ENCODE peak calls at places on chromosomes 4 and X, in five cellular contexts. X is A673, L is neural progenitor cell, H is tibial nerve, A is pancreas. K is an unnamed sample.

GRCh38 chr4:7845493-7846124 is 94.1 kb downstream of the AFAP1 start:
- DNase-seq in X (no peak), L (peak; percentile 55), H (no peak), A (no peak), K (no peak)

GRCh38 chr4:165472943-165473676 is 94.3 kb downstream of the CPE start:
- DNase-seq in X (no peak), L (no peak), H (no peak), A (no peak), K (no peak)

GRCh38 chr4:42865572-42866189 is 26.8 kb upstream of the GRXCR1 start:
- DNase-seq in X (peak; percentile 60), L (peak; percentile 70), H (peak; percentile 82), A (peak; percentile 17), K (no peak)

GRCh38 chr4:106095408-106095807 is 200.1 kb downstream of the NPNT start:
- DNase-seq in X (no peak), L (no peak), H (no peak), A (no peak), K (no peak)

GRCh38 chr4:62191446-62191845 is 991.3 kb downstream of the ADGRL3 start:
- DNase-seq in X (no peak), L (no peak), H (no peak), A (no peak), K (no peak)

GRCh38 chr4:121860121-121860520 is 10.2 kb downstream of the BBS7 start:
- DNase-seq in X (no peak), L (no peak), H (no peak), A (no peak), K (no peak)

GRCh38 chrX:123013141-123013540 is 170.9 kb upstream of the GRIA3 start:
- DNase-seq in X (no peak), L (no peak), H (no peak), A (no peak), K (no peak)

GRCh38 chr4:163755013-163755412 is 260.5 kb downstream of the TMA16 start:
- DNase-seq in X (peak; percentile 81), L (peak; percentile 5), H (no peak), A (no peak), K (no peak)

GRCh38 chr4:112361181-112361791 is 64.1 kb downstream of the ALPK1 start:
- DNase-seq in X (peak; percentile 19), L (peak; percentile 64), H (no peak), A (no peak), K (no peak)

GRCh38 chrX:55008571-55009358 is 8.6 kb downstream of the APEX2 start:
- DNase-seq in X (peak; percentile 4), L (no peak), H (no peak), A (no peak), K (no peak)

GRCh38 chrX:68398286-68398685 is 35.0 kb downstream of the OPHN1 start:
- DNase-seq in X (no peak), L (no peak), H (no peak), A (no peak), K (no peak)

GRCh38 chr4:111718763-111719537 is 426.3 kb upstream of the FAM241A start:
- DNase-seq in X (no peak), L (peak; percentile 26), H (no peak), A (no peak), K (no peak)

GRCh38 chrX:74551934-74552333 is 62.5 kb downstream of the RLIM start:
- DNase-seq in X (no peak), L (no peak), H (no peak), A (no peak), K (no peak)

GRCh38 chr4:113905301-113905700 is 74.1 kb downstream of the ARSJ start:
- DNase-seq in X (no peak), L (no peak), H (no peak), A (no peak), K (no peak)

GRCh38 chrX:133045986-133046385 is 50.9 kb downstream of the USP26 start:
- DNase-seq in X (peak; percentile 35), L (peak; percentile 37), H (no peak), A (no peak), K (no peak)

GRCh38 chrX:47214435-47215077 is 3.9 kb upstream of the CDK16 start:
- DNase-seq in X (no peak), L (no peak), H (no peak), A (no peak), K (no peak)

GRCh38 chr4:152106113-152106763 is 345.4 kb upstream of the GATB start:
- DNase-seq in X (peak; percentile 85), L (no peak), H (peak; percentile 80), A (no peak), K (peak; percentile 74)

GRCh38 chr4:110071466-110071865 is 126.9 kb downstream of the ELOVL6 start:
- DNase-seq in X (peak; percentile 76), L (peak; percentile 6), H (no peak), A (no peak), K (no peak)

GRCh38 chr4:16264798-16265197 is 38.5 kb upstream of the TAPT1 start:
- DNase-seq in X (peak; percentile 67), L (peak; percentile 25), H (peak; percentile 27), A (no peak), K (no peak)

GRCh38 chr4:150814873-150815272 is 200.2 kb downstream of the LRBA start:
- DNase-seq in X (no peak), L (no peak), H (no peak), A (no peak), K (no peak)

DNA sequence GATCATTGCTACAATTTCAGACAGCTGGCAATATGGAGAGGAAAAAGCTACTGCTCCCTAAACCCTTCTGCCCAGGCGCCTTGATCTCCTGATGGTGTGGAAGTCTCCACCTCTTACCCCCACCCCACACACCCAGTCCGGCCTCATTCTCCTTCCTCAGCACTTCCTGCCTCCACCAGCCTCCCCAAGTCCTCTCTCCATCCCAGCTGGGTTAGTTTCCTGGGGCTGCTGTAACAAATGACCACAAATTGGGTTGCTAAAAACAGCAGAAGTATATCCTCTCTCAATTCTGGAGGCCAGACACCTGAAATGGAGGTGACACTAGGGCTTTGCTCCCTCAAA is 1.1 kb upstream of the CCNQ start:
- DNase-seq in X (no peak), L (no peak), H (no peak), A (no peak), K (no peak)
- H3K4me3 ChIP-seq in X (peak overlapping the region; percentile 63), L (peak overlapping the region; percentile 71), H (peak overlapping the region; percentile 52), A (peak overlapping the region; percentile 26), K (peak overlapping the region; percentile 81)

GRCh38 chr4:67288964-67289363 is 256.3 kb downstream of the CENPC start:
- DNase-seq in X (peak; percentile 53), L (peak; percentile 52), H (no peak), A (no peak), K (no peak)
- H3K4me1 ChIP-seq in X (peaks cover 3% of the 10 kb centered on the region), L (peaks cover 12% of the 10 kb centered on the region), H (no peaks in the 10 kb centered on the region), A (no peaks in the 10 kb centered on the region), K (no peaks in the 10 kb centered on the region)

GRCh38 chr4:168651374-168651773 is 154.5 kb downstream of the PALLD start:
- DNase-seq in X (peak; percentile 65), L (peak; percentile 38), H (no peak), A (no peak), K (no peak)
- H3K27ac ChIP-seq in X (no peak overlapping the region), L (no peak overlapping the region), H (no peak overlapping the region), A (no peak overlapping the region), K (no peak overlapping the region)

GRCh38 chr4:168857009-168857408 is 153.0 kb downstream of the CBR4 start:
- DNase-seq in X (no peak), L (no peak), H (no peak), A (no peak), K (no peak)
- H3K4me3 ChIP-seq in X (no peak overlapping the region), L (no peak overlapping the region), H (no peak overlapping the region), A (no peak overlapping the region), K (no peak overlapping the region)

GRCh38 chr4:75514131-75514948 is at the start of the genes RCHY1 and THAP6:
- DNase-seq in X (peak; percentile 96), L (peak; percentile 97), H (peak; percentile 94), A (peak; percentile 95), K (peak; percentile 88)
- H3K4me1 ChIP-seq in X (peaks cover 10% of the 10 kb centered on the region), L (peaks cover 14% of the 10 kb centered on the region), H (peaks cover 38% of the 10 kb centered on the region), A (peaks cover 38% of the 10 kb centered on the region), K (peaks cover 48% of the 10 kb centered on the region)

GRCh38 chr4:38311495-38311894 is 351.3 kb downstream of the PTTG2 start:
- DNase-seq in X (no peak), L (no peak), H (no peak), A (no peak), K (no peak)

GRCh38 chr4:38310446-38311043 is 350.3 kb downstream of the PTTG2 start:
- DNase-seq in X (no peak), L (no peak), H (no peak), A (no peak), K (no peak)

GRCh38 chr4:38306482-38307071 is 346.4 kb downstream of the PTTG2 start:
- DNase-seq in X (no peak), L (no peak), H (no peak), A (no peak), K (no peak)

GRCh38 chr4:38308728-38309315 is 348.6 kb downstream of the PTTG2 start:
- DNase-seq in X (no peak), L (no peak), H (no peak), A (no peak), K (no peak)

DNA sequence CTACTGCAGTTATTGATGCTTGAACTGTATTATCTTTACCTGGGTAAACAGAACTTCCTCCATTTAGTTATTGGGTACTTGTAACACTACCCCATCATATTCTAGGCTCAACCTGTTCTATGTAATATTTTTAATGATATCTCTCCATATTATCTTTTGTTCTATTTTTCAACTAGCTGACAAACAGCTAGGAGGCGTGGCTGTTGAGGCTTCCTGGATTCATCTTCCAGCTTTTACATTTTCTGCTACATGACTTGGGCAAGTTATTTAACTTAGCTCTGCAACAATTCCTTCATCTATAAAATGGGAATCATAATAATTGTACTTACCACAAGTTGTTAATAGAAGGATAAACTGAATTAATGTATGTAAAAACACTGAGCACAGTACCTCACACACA is 349.3 kb downstream of the PTTG2 start:
- DNase-seq in X (no peak), L (no peak), H (no peak), A (no peak), K (no peak)
- H3K27ac ChIP-seq in X (no peak overlapping the region), L (no peak overlapping the region), H (no peak overlapping the region), A (no peak overlapping the region), K (no peak overlapping the region)

GRCh38 chr4:128830906-128831525 is 21.5 kb downstream of the JADE1 start:
- DNase-seq in X (no peak), L (no peak), H (no peak), A (no peak), K (no peak)
- H3K4me3 ChIP-seq in X (no peak overlapping the region), L (peak overlapping the region; percentile 29), H (no peak overlapping the region), A (no peak overlapping the region), K (peak overlapping the region; percentile 2)

GRCh38 chrX:75986980-75987379 is 185.9 kb upstream of the PBDC1 start:
- DNase-seq in X (no peak), L (no peak), H (no peak), A (no peak), K (no peak)

DNA sequence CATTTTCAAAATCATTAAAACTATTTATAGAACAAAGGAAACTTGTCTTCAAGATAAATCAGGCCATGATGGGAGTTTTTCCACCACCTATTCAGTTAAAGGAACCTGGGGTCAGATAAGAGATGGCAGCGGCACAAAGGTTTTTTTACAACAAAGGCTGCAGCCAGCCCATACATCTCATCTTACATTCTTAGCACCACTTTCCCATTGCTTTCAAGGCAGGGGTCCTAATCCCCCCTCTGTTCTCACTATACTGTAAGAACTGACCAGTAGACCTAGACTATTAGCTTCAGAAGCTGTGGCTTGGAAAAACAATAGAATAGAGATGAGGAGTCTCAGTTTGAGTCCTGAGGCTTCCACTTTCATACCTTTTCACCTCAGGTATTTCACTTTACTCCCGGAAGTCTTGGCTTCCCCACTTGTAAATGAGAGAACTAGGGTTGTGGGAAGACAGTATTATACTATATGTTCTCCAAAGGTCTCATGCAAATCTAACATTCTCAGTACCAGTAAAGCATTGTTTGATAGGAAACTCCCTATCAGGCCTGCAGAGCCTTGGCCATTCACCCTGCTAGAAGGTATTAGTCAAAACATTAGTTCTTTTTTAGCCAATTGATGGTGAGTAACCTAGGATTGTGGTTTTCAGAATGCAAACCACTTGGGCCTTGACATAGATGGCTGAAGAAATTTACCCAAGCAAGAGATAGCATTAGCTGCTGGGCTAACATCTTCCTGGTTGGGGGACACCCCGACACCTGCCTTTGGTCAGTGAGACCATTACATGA is 182.9 kb upstream of the PBDC1 start:
- DNase-seq in X (no peak), L (peak; percentile 57), H (no peak), A (no peak), K (no peak)
- H3K4me1 ChIP-seq in X (no peaks in the 10 kb centered on the region), L (peaks cover 9% of the 10 kb centered on the region), H (no peaks in the 10 kb centered on the region), A (no peaks in the 10 kb centered on the region), K (no peaks in the 10 kb centered on the region)

K was measured in thoracic aorta.